ENCODE peak calls at places on chromosomes 5 and 9, in five cellular contexts. One of them, this sample, is unnamed. For H3K4me1, the result is how much of the 10 kb centered on the place peaks cover.

GRCh38 chr5:173630724-173631365 is 14.4 kb upstream of the BOD1 start:
- DNase-seq in endothelial cell of umbilical vein: no peak
- DNase-seq in H1: no peak
- DNase-seq in GM12878: no peak
- DNase-seq in IMR-90: no peak
- DNase-seq in this sample: no peak

GRCh38 chr5:83917261-83917908 is 196.7 kb upstream of the HAPLN1 start:
- DNase-seq in endothelial cell of umbilical vein: no peak
- DNase-seq in H1: no peak
- DNase-seq in GM12878: no peak
- DNase-seq in IMR-90: no peak
- DNase-seq in this sample: no peak

GRCh38 chr9:107216331-107216730 is 66.7 kb upstream of the RAD23B start:
- DNase-seq in endothelial cell of umbilical vein: no peak
- DNase-seq in H1: no peak
- DNase-seq in GM12878: no peak
- DNase-seq in IMR-90: no peak
- DNase-seq in this sample: no peak

GRCh38 chr5:84249918-84250635 is 134.6 kb downstream of the EDIL3 start:
- DNase-seq in endothelial cell of umbilical vein: no peak
- DNase-seq in H1: peak
- DNase-seq in GM12878: no peak
- DNase-seq in IMR-90: peak
- DNase-seq in this sample: no peak

GRCh38 chr5:117486879-117487391 is 912.3 kb upstream of the SEMA6A start:
- DNase-seq in endothelial cell of umbilical vein: no peak
- DNase-seq in H1: no peak
- DNase-seq in GM12878: no peak
- DNase-seq in IMR-90: no peak
- DNase-seq in this sample: no peak

GRCh38 chr9:21413089-21414023 is 4.4 kb downstream of the IFNA8 start:
- DNase-seq in endothelial cell of umbilical vein: no peak
- DNase-seq in H1: no peak
- DNase-seq in GM12878: no peak
- DNase-seq in IMR-90: no peak
- DNase-seq in this sample: no peak

GRCh38 chr5:137252513-137252912 is 246.6 kb downstream of the SPOCK1 start:
- DNase-seq in endothelial cell of umbilical vein: no peak
- DNase-seq in H1: no peak
- DNase-seq in GM12878: no peak
- DNase-seq in IMR-90: peak
- DNase-seq in this sample: no peak

GRCh38 chr5:170538096-170538465 is 34.3 kb downstream of the KCNIP1 start:
- DNase-seq in endothelial cell of umbilical vein: no peak
- DNase-seq in H1: no peak
- DNase-seq in GM12878: no peak
- DNase-seq in IMR-90: no peak
- DNase-seq in this sample: no peak

GRCh38 chr5:53362521-53362941 is 117.9 kb upstream of the FST start:
- DNase-seq in endothelial cell of umbilical vein: peak
- DNase-seq in H1: no peak
- DNase-seq in GM12878: no peak
- DNase-seq in IMR-90: peak
- DNase-seq in this sample: no peak

GRCh38 chr9:79707589-79707988 is 135.8 kb downstream of the TLE4 start:
- DNase-seq in endothelial cell of umbilical vein: no peak
- DNase-seq in H1: no peak
- DNase-seq in GM12878: no peak
- DNase-seq in IMR-90: no peak
- DNase-seq in this sample: no peak

GRCh38 chr5:51399636-51399993 is 16.4 kb downstream of the ISL1 start:
- DNase-seq in endothelial cell of umbilical vein: no peak
- DNase-seq in H1: no peak
- DNase-seq in GM12878: no peak
- DNase-seq in IMR-90: no peak
- DNase-seq in this sample: no peak

GRCh38 chr9:137752426-137752825 is 125.2 kb upstream of the CACNA1B start:
- DNase-seq in endothelial cell of umbilical vein: no peak
- DNase-seq in H1: no peak
- DNase-seq in GM12878: no peak
- DNase-seq in IMR-90: no peak
- DNase-seq in this sample: no peak

GRCh38 chr5:78534148-78535009 is 114.2 kb downstream of the LHFPL2 start:
- DNase-seq in endothelial cell of umbilical vein: no peak
- DNase-seq in H1: no peak
- DNase-seq in GM12878: no peak
- DNase-seq in IMR-90: peak
- DNase-seq in this sample: peak

GRCh38 chr5:123819401-123819800 is 307.4 kb downstream of the CSNK1G3 start:
- DNase-seq in endothelial cell of umbilical vein: no peak
- DNase-seq in H1: no peak
- DNase-seq in GM12878: no peak
- DNase-seq in IMR-90: peak
- DNase-seq in this sample: no peak

GRCh38 chr9:20940447-20941176 is 90.8 kb downstream of the HACD4 start:
- DNase-seq in endothelial cell of umbilical vein: no peak
- DNase-seq in H1: no peak
- DNase-seq in GM12878: no peak
- DNase-seq in IMR-90: peak
- DNase-seq in this sample: no peak

GRCh38 chr5:82205005-82205404 is 73.1 kb downstream of the RPS23 start:
- DNase-seq in endothelial cell of umbilical vein: no peak
- DNase-seq in H1: no peak
- DNase-seq in GM12878: no peak
- DNase-seq in IMR-90: no peak
- DNase-seq in this sample: no peak

GRCh38 chr5:84862132-84862531 is 477.5 kb upstream of the EDIL3 start:
- DNase-seq in endothelial cell of umbilical vein: no peak
- DNase-seq in H1: no peak
- DNase-seq in GM12878: no peak
- DNase-seq in IMR-90: no peak
- DNase-seq in this sample: no peak

GRCh38 chr9:5430912-5431311 is 6.8 kb downstream of the PLGRKT start:
- DNase-seq in endothelial cell of umbilical vein: no peak
- DNase-seq in H1: no peak
- DNase-seq in GM12878: no peak
- DNase-seq in IMR-90: no peak
- DNase-seq in this sample: no peak
- H3K27ac ChIP-seq in endothelial cell of umbilical vein: no peak
- H3K27ac ChIP-seq in H1: no peak
- H3K27ac ChIP-seq in GM12878: no peak
- H3K27ac ChIP-seq in IMR-90: no peak
- H3K27ac ChIP-seq in this sample: no peak

DNA sequence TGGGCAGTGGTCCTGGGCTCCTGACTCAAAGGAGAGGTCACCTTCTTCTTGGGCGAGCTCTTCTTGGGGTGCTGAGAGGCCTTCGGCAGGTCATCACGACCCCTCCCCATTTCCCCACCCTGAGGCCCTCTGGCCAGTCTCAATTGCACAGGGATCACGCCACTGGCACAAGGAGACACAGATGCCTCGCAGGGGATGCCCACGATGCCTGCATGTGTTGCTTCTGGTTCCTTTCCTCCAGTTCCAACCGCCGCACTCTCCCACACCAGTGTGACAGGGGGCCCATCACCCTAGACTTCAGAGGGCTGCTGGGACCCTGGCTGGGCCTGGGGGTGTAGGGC is 1.3 kb downstream of the CEL start:
- DNase-seq in endothelial cell of umbilical vein: no peak
- DNase-seq in H1: no peak
- DNase-seq in GM12878: no peak
- DNase-seq in IMR-90: no peak
- DNase-seq in this sample: no peak
- H3K4me1 ChIP-seq in endothelial cell of umbilical vein: under half
- H3K4me1 ChIP-seq in H1: under half
- H3K4me1 ChIP-seq in GM12878: under half
- H3K4me1 ChIP-seq in IMR-90: under half
- H3K4me1 ChIP-seq in this sample: under half

GRCh38 chr5:177456591-177456964 is 10.0 kb downstream of the PRR7 start:
- DNase-seq in endothelial cell of umbilical vein: no peak
- DNase-seq in H1: no peak
- DNase-seq in GM12878: no peak
- DNase-seq in IMR-90: no peak
- DNase-seq in this sample: no peak

GRCh38 chr5:177453852-177454396 is 7.3 kb downstream of the PRR7 start:
- DNase-seq in endothelial cell of umbilical vein: no peak
- DNase-seq in H1: no peak
- DNase-seq in GM12878: no peak
- DNase-seq in IMR-90: no peak
- DNase-seq in this sample: no peak

GRCh38 chr5:177454397-177455035 is 7.9 kb downstream of the PRR7 start:
- DNase-seq in endothelial cell of umbilical vein: peak
- DNase-seq in H1: no peak
- DNase-seq in GM12878: no peak
- DNase-seq in IMR-90: peak
- DNase-seq in this sample: peak

GRCh38 chr5:177455661-177456590 is 9.3 kb downstream of the PRR7 start:
- DNase-seq in endothelial cell of umbilical vein: peak
- DNase-seq in H1: peak
- DNase-seq in GM12878: no peak
- DNase-seq in IMR-90: peak
- DNase-seq in this sample: peak

DNA sequence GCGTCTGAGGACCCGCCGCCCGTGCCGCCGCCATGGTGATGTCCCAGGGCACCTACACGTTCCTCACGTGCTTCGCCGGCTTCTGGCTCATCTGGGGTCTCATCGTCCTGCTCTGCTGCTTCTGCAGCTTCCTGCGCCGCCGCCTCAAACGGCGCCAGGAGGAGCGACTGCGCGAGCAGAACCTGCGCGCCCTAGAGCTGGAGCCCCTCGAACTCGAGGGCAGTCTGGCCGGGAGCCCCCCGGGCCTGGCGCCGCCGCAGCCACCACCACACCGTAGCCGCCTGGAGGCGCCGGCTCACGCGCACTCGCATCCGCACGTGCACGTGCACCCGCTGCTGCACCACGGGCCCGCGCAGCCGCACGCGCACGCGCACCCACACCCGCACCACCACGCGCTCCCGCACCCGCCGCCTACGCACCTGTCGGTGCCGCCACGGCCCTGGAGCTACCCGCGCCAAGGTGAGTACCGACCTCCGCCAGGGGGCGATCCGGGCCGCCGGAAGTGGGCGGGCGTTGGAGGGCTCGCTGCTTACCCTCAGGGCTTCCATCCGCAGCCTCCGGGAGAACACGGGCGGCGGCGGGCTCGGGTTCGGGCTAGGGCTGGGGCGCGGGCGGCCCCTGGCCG is 8.5 kb downstream of the PRR7 start:
- DNase-seq in endothelial cell of umbilical vein: peak
- DNase-seq in H1: no peak
- DNase-seq in GM12878: no peak
- DNase-seq in IMR-90: peak
- DNase-seq in this sample: peak
- TF ChIP-seq POLR2A in endothelial cell of umbilical vein: no peak
- TF ChIP-seq POLR2A in H1: no peak
- TF ChIP-seq POLR2A in GM12878: no peak
- TF ChIP-seq POLR2A in IMR-90: no peak
- TF ChIP-seq POLR2A in this sample: peak

DNA sequence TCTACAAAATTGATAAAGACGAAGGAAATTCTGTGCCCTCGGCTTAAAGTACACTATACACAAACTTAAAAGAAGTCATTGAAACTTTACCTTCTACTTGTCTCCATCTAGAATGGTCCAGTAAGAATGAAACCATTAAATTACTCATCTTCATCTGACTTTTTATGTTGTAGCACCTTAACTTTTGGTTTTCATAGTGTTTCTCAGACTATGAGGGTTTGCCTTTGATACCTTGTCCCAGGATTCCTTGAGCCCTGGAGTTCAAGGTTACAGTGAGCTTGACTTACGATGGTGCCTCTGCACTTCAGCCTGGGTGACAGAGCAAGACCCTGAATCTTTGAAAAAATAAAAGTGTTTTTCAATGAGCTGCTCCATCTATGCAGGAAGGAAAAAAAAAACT is 132.2 kb downstream of the CDC42SE2 start:
- DNase-seq in endothelial cell of umbilical vein: no peak
- DNase-seq in H1: no peak
- DNase-seq in GM12878: no peak
- DNase-seq in IMR-90: no peak
- DNase-seq in this sample: no peak
- H3K27ac ChIP-seq in endothelial cell of umbilical vein: no peak
- H3K27ac ChIP-seq in H1: no peak
- H3K27ac ChIP-seq in GM12878: peak
- H3K27ac ChIP-seq in IMR-90: no peak
- H3K27ac ChIP-seq in this sample: no peak

GRCh38 chr9:133713211-133713959 is 24.8 kb downstream of the SARDH start:
- DNase-seq in endothelial cell of umbilical vein: no peak
- DNase-seq in H1: no peak
- DNase-seq in GM12878: no peak
- DNase-seq in IMR-90: no peak
- DNase-seq in this sample: no peak

GRCh38 chr9:133711428-133712220 is 26.5 kb downstream of the SARDH start:
- DNase-seq in endothelial cell of umbilical vein: no peak
- DNase-seq in H1: no peak
- DNase-seq in GM12878: no peak
- DNase-seq in IMR-90: peak
- DNase-seq in this sample: peak

GRCh38 chr9:133710661-133711427 is 27.3 kb downstream of the SARDH start:
- DNase-seq in endothelial cell of umbilical vein: no peak
- DNase-seq in H1: no peak
- DNase-seq in GM12878: no peak
- DNase-seq in IMR-90: no peak
- DNase-seq in this sample: no peak

GRCh38 chr9:133713960-133714495 is 24.1 kb downstream of the SARDH start:
- DNase-seq in endothelial cell of umbilical vein: no peak
- DNase-seq in H1: no peak
- DNase-seq in GM12878: no peak
- DNase-seq in IMR-90: no peak
- DNase-seq in this sample: peak

GRCh38 chr9:133712221-133713100 is 25.7 kb downstream of the SARDH start:
- DNase-seq in endothelial cell of umbilical vein: no peak
- DNase-seq in H1: no peak
- DNase-seq in GM12878: no peak
- DNase-seq in IMR-90: no peak
- DNase-seq in this sample: no peak
- H3K4me1 ChIP-seq in endothelial cell of umbilical vein: under half
- H3K4me1 ChIP-seq in H1: under half
- H3K4me1 ChIP-seq in GM12878: under half
- H3K4me1 ChIP-seq in IMR-90: under half
- H3K4me1 ChIP-seq in this sample: under half

This sample was measured in gastrocnemius medialis.